ENCODE peak calls at places on chromosomes 7 and 10, in ten cellular contexts. X, J, F, E, G, V, T, Q, B and D are unnamed samples.

GRCh38 chr7:128831178-128831993 is 1.2 kb downstream of the FLNC start:
- DNase-seq in T (peak), G (no peak), X (no peak), J (peak), V (no peak), E (peak), F (peak), Q (peak), B (no peak), D (no peak)

GRCh38 chr10:10508241-10508640 is 509.4 kb upstream of the CELF2 start:
- DNase-seq in F (no peak), Q (no peak), B (no peak), G (no peak), X (no peak), E (no peak), T (no peak), V (no peak), J (no peak), D (no peak)

GRCh38 chr7:23207029-23207428 is 25.2 kb downstream of the NUP42 start:
- DNase-seq in T (no peak), J (no peak), B (no peak), E (no peak), Q (no peak), X (no peak), G (no peak), F (no peak), V (no peak), D (no peak)

GRCh38 chr10:74058071-74058470 is 60.2 kb downstream of the VCL start:
- DNase-seq in B (peak), J (no peak), F (no peak), X (no peak), E (no peak), V (no peak), Q (no peak), T (no peak), G (no peak), D (no peak)

GRCh38 chr7:46955526-46955925 is 626.4 kb downstream of the TNS3 start:
- DNase-seq in J (no peak), T (no peak), V (no peak), F (no peak), G (no peak), Q (no peak), E (no peak), X (no peak), B (no peak), D (no peak)

GRCh38 chr7:127673902-127674301 is 21.9 kb downstream of the SND1 start:
- DNase-seq in Q (no peak), V (no peak), G (no peak), B (no peak), F (no peak), T (no peak), X (no peak), E (no peak), J (no peak), D (no peak)

GRCh38 chr10:47114680-47115186 is 185.3 kb upstream of the GDF10 start:
- DNase-seq in J (no peak), T (no peak), G (no peak), X (no peak), Q (no peak), B (no peak), F (no peak), V (no peak), E (no peak), D (no peak)

GRCh38 chr10:52379287-52379686 is 65.2 kb downstream of the DKK1 start:
- DNase-seq in V (no peak), B (no peak), E (no peak), Q (no peak), X (no peak), J (no peak), T (no peak), G (peak), F (no peak), D (no peak)

GRCh38 chr10:112570585-112570984 is 123.6 kb downstream of the VTI1A start:
- DNase-seq in X (no peak), T (no peak), G (no peak), Q (no peak), E (no peak), F (peak), J (peak), V (no peak), B (no peak), D (no peak)

GRCh38 chr10:101986277-101986971 is 69.5 kb downstream of the ARMH3 start:
- DNase-seq in G (no peak), X (no peak), E (no peak), F (no peak), J (no peak), B (peak), V (no peak), T (no peak), Q (peak), D (peak)

GRCh38 chr10:96341219-96342182 is 17.3 kb downstream of the OPALIN start:
- DNase-seq in G (no peak), V (no peak), J (no peak), B (no peak), Q (no peak), T (no peak), F (no peak), E (no peak), X (no peak), D (no peak)

GRCh38 chr10:21315321-21316220 is 209.9 kb downstream of the SKIDA1 start:
- DNase-seq in V (no peak), T (peak), B (no peak), E (peak), Q (peak), J (peak), F (peak), G (peak), X (no peak), D (peak)

GRCh38 chr10:29493697-29494096 is 141.1 kb downstream of the SVIL start:
- DNase-seq in Q (no peak), F (no peak), E (no peak), J (no peak), V (no peak), B (no peak), G (no peak), T (no peak), X (no peak), D (no peak)

GRCh38 chr10:76738991-76739390 is 898.6 kb downstream of the KCNMA1 start:
- DNase-seq in T (no peak), X (no peak), G (no peak), V (no peak), B (no peak), E (no peak), Q (no peak), J (no peak), F (no peak), D (no peak)

GRCh38 chr10:75436896-75437295 is 5.5 kb downstream of the LRMDA start:
- DNase-seq in X (no peak), T (no peak), J (no peak), B (no peak), G (no peak), E (no peak), V (no peak), Q (no peak), F (no peak), D (no peak)

GRCh38 chr10:69456880-69457693 is 5.8 kb downstream of the TSPAN15 start:
- DNase-seq in V (no peak), F (no peak), J (no peak), Q (no peak), E (no peak), G (peak), B (no peak), X (no peak), T (no peak), D (no peak)

GRCh38 chr10:79449181-79450146 is 4.0 kb upstream of the ZCCHC24 start:
- DNase-seq in Q (no peak), F (no peak), B (no peak), G (no peak), X (no peak), V (no peak), J (no peak), T (peak), E (peak), D (peak)

GRCh38 chr10:96988421-96988820 is 156.3 kb downstream of the LCOR start:
- DNase-seq in T (no peak), V (no peak), X (no peak), B (no peak), G (no peak), Q (no peak), J (no peak), F (peak), E (no peak), D (no peak)

GRCh38 chr10:97543025-97543546 is 29.5 kb upstream of the ANKRD2 start:
- DNase-seq in Q (peak), B (no peak), J (peak), F (peak), E (peak), X (no peak), T (peak), V (peak), G (peak), D (peak)

GRCh38 chr10:28810062-28810870 is 132.9 kb downstream of the BAMBI start:
- DNase-seq in X (no peak), E (no peak), Q (no peak), J (no peak), F (no peak), V (no peak), T (no peak), B (no peak), G (no peak), D (no peak)

GRCh38 chr7:127920787-127921438 is 110.3 kb downstream of the LRRC4 start:
- DNase-seq in E (no peak), G (peak), B (no peak), Q (no peak), X (no peak), V (no peak), J (peak), F (no peak), T (no peak), D (no peak)

GRCh38 chr10:116201011-116201410 is 72.0 kb downstream of the GFRA1 start:
- DNase-seq in X (no peak), J (no peak), F (peak), Q (no peak), G (no peak), V (no peak), E (no peak), B (no peak), T (no peak), D (no peak)

GRCh38 chr7:26195867-26196266 is 4.7 kb downstream of the HNRNPA2B1 start:
- DNase-seq in F (no peak), J (no peak), E (no peak), T (no peak), Q (no peak), B (no peak), G (no peak), V (no peak), X (no peak), D (no peak)

GRCh38 chr10:124667425-124668130 is 76.6 kb downstream of the FAM53B start:
- DNase-seq in E (no peak), F (no peak), T (no peak), Q (no peak), X (no peak), G (no peak), J (no peak), V (no peak), B (no peak), D (no peak)